ENCODE peak calls at places on chromosomes 13 and 19, in four cellular contexts. D, T, G and H are unnamed samples.

GRCh38 chr13:47903836-47904235 is 97.2 kb downstream of the SUCLA2 start:
- DNase-seq in D (no peak), T (no peak), G (no peak), H (no peak)

GRCh38 chr19:51471527-51471926 is 6.8 kb upstream of the CEACAM18 start:
- DNase-seq in D (no peak), T (no peak), G (no peak), H (no peak)

GRCh38 chr19:48616041-48616436 is 1.2 kb upstream of the FAM83E start:
- DNase-seq in D (no peak), T (no peak), G (no peak), H (no peak)

GRCh38 chr19:29939628-29940027 is 2.4 kb upstream of the URI1 start:
- DNase-seq in D (no peak), T (no peak), G (no peak), H (no peak)

GRCh38 chr19:55091955-55092354 is 16.3 kb downstream of the EPS8L1 start:
- DNase-seq in D (no peak), T (no peak), G (no peak), H (no peak)

GRCh38 chr19:15195987-15196682 is 4.7 kb downstream of the NOTCH3 start:
- DNase-seq in D (no peak), T (no peak), G (peak), H (no peak)

GRCh38 chr13:49374585-49375290 is 69.1 kb downstream of the CAB39L start:
- DNase-seq in D (no peak), T (no peak), G (no peak), H (no peak)

GRCh38 chr19:10289167-10289835 is 451 bp upstream of the ICAM5 start:
- DNase-seq in D (no peak), T (peak), G (peak), H (peak)

GRCh38 chr13:110944121-110944967 is 29.5 kb upstream of the ANKRD10 start:
- DNase-seq in D (no peak), T (no peak), G (peak), H (no peak)

GRCh38 chr13:105904034-105904742 is 631.3 kb downstream of the EFNB2 start:
- DNase-seq in D (no peak), T (no peak), G (no peak), H (no peak)